ENCODE peak calls at places on chromosomes 6 and 20, in nine cellular contexts. N is GM12865, I is right lobe of liver, M is BE2C, J is fibroblast of mammary gland, X is neural progenitor cell, S is IMR-90, R is HCT116, H is transverse colon. E is an unnamed sample.

GRCh38 chr20:15682690-15683089 is 890.6 kb downstream of the KIF16B start:
- DNase-seq in N (no peak), I (no peak), M (no peak), J (peak), X (no peak), S (no peak), R (no peak), H (no peak), E (no peak)

GRCh38 chr6:36920546-36920945 is 34.0 kb upstream of the PI16 start:
- DNase-seq in N (no peak), I (no peak), M (no peak), J (peak), X (no peak), S (peak), R (no peak), H (no peak), E (peak)

GRCh38 chr6:131727868-131728267 is 17.1 kb upstream of the CTAGE9 start:
- DNase-seq in N (no peak), I (no peak), M (no peak), J (no peak), X (no peak), S (no peak), R (no peak), H (no peak), E (no peak)

GRCh38 chr6:157711060-157711459 is 112.0 kb upstream of the SNX9 start:
- DNase-seq in N (no peak), I (no peak), M (no peak), J (no peak), X (no peak), S (no peak), R (no peak), H (no peak), E (no peak)

GRCh38 chr6:169454204-169454871 is 200.7 kb upstream of the THBS2 start:
- DNase-seq in N (no peak), I (no peak), M (no peak), J (peak), X (no peak), S (peak), R (no peak), H (no peak), E (peak)

GRCh38 chr6:133701633-133702331 is 187.1 kb upstream of the TCF21 start:
- DNase-seq in N (peak), I (no peak), M (peak), J (peak), X (no peak), S (peak), R (no peak), H (no peak), E (no peak)

GRCh38 chr6:129713806-129714338 is 3.9 kb upstream of the ARHGAP18 start:
- DNase-seq in N (no peak), I (no peak), M (no peak), J (no peak), X (no peak), S (no peak), R (no peak), H (no peak), E (no peak)

GRCh38 chr20:62246872-62247652 is 8.7 kb downstream of the OSBPL2 start:
- DNase-seq in N (no peak), I (peak), M (no peak), J (no peak), X (no peak), S (no peak), R (no peak), H (no peak), E (no peak)

GRCh38 chr6:116102856-116103255 is 2.2 kb downstream of the NT5DC1 start:
- DNase-seq in N (peak), I (no peak), M (no peak), J (no peak), X (no peak), S (no peak), R (no peak), H (no peak), E (no peak)

GRCh38 chr20:63241272-63241671 is 5.6 kb downstream of the BIRC7 start:
- DNase-seq in N (no peak), I (no peak), M (no peak), J (no peak), X (no peak), S (no peak), R (no peak), H (no peak), E (no peak)

GRCh38 chr6:108742041-108742440 is 106.2 kb upstream of the ARMC2 start:
- DNase-seq in N (no peak), I (no peak), M (no peak), J (no peak), X (no peak), S (no peak), R (no peak), H (no peak), E (no peak)

GRCh38 chr6:75272145-75272840 is 12.3 kb downstream of the TMEM30A start:
- DNase-seq in N (no peak), I (no peak), M (no peak), J (peak), X (no peak), S (peak), R (no peak), H (no peak), E (peak)

GRCh38 chr20:43068482-43068881 is 121.2 kb downstream of the PTPRT start:
- DNase-seq in N (no peak), I (no peak), M (no peak), J (no peak), X (no peak), S (no peak), R (no peak), H (no peak), E (no peak)

GRCh38 chr20:36118372-36118771 is 36.2 kb upstream of the EPB41L1 start:
- DNase-seq in N (no peak), I (no peak), M (no peak), J (no peak), X (no peak), S (no peak), R (no peak), H (no peak), E (no peak)

GRCh38 chr6:117077300-117077699 is 188.1 kb upstream of the VGLL2 start:
- DNase-seq in N (no peak), I (no peak), M (no peak), J (no peak), X (no peak), S (no peak), R (no peak), H (no peak), E (no peak)

GRCh38 chr6:10643214-10643641 is 51.2 kb downstream of the C6orf52 start:
- DNase-seq in N (peak), I (no peak), M (no peak), J (no peak), X (no peak), S (no peak), R (no peak), H (no peak), E (no peak)

GRCh38 chr6:155495011-155495768 is 39.6 kb upstream of the NOX3 start:
- DNase-seq in N (no peak), I (no peak), M (peak), J (peak), X (peak), S (peak), R (no peak), H (peak), E (peak)

GRCh38 chr6:10855233-10855632 is 16.9 kb upstream of the MAK start:
- DNase-seq in N (no peak), I (no peak), M (no peak), J (no peak), X (no peak), S (no peak), R (no peak), H (peak), E (no peak)

GRCh38 chr20:2285618-2286017 is 10.2 kb upstream of the TGM3 start:
- DNase-seq in N (no peak), I (no peak), M (no peak), J (no peak), X (no peak), S (no peak), R (no peak), H (no peak), E (no peak)

GRCh38 chr6:52820198-52820597 is 16.6 kb upstream of the GSTA1 start:
- DNase-seq in N (no peak), I (no peak), M (no peak), J (peak), X (no peak), S (peak), R (no peak), H (no peak), E (no peak)

DNA sequence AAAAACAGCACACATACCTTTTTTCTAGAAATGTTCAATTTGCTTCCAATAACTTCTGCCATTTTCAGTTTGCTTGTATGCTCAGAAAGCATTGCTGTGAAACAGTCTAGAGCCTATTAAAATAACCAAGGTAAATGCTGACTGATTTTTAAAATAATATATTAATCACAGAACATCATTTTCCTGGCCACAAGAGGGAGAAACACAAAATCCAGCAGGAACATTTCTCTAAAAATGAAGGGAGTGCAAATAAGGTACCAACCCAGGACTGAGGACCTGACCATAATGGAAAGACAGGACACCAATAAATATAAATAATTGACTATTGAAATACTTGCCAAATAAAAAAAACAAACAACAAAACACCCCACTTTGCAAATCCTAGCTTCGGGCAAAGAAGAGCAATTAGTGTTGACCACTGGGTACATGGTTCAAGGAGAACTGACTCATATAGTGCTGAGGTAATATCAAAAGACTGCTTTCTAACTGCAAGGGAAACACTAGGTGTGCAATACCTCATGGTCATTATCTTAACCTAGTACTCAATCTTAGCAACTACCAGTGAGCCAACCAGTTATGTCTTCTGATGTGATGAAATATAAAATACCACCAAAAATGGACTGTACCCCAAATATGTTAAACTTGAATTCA is 42.9 kb downstream of the MDN1 start:
- DNase-seq in N (no peak), I (no peak), M (no peak), J (no peak), X (no peak), S (no peak), R (no peak), H (no peak), E (no peak)
- TF ChIP-seq CTCF in N (no peak), I (no peak), M (no peak), J (no peak), X (no peak), S (no peak), R (no peak), H (no peak), E (no peak)

GRCh38 chr6:29947292-29947980 is 5.1 kb downstream of the HLA-A start:
- DNase-seq in N (no peak), I (no peak), M (no peak), J (no peak), X (no peak), S (no peak), R (no peak), H (no peak), E (no peak)

GRCh38 chr6:29943053-29943966 is 978 bp downstream of the HLA-A start:
- DNase-seq in N (peak), I (peak), M (no peak), J (no peak), X (no peak), S (no peak), R (no peak), H (peak), E (no peak)

GRCh38 chr6:29946380-29946779 is 4.0 kb downstream of the HLA-A start:
- DNase-seq in N (no peak), I (no peak), M (no peak), J (no peak), X (no peak), S (no peak), R (no peak), H (no peak), E (no peak)

GRCh38 chr6:29946787-29947186 is 4.5 kb downstream of the HLA-A start:
- DNase-seq in N (no peak), I (no peak), M (no peak), J (no peak), X (no peak), S (no peak), R (no peak), H (no peak), E (no peak)

DNA sequence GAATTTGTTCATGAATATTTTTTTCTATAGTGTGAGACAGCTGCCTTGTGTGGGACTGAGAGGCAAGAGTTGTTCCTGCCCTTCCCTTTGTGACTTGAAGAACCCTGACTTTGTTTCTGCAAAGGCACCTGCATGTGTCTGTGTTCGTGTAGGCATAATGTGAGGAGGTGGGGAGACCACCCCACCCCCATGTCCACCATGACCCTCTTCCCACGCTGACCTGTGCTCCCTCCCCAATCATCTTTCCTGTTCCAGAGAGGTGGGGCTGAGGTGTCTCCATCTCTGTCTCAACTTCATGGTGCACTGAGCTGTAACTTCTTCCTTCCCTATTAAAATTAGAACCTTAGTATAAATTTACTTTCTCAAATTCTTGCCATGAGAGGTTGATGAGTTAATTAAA is 3.1 kb downstream of the HLA-A start:
- DNase-seq in N (no peak), I (no peak), M (no peak), J (no peak), X (no peak), S (no peak), R (no peak), H (no peak), E (no peak)
- H3K4me3 ChIP-seq in N (peak), I (no peak), M (no peak), J (no peak), X (no peak), S (no peak), R (no peak), H (no peak), E (no peak)

GRCh38 chr20:19791887-19792286 is 33.8 kb downstream of the RIN2 start:
- DNase-seq in N (no peak), I (no peak), M (no peak), J (no peak), X (no peak), S (no peak), R (no peak), H (no peak), E (no peak)

GRCh38 chr20:19786311-19786710 is 28.3 kb downstream of the RIN2 start:
- DNase-seq in N (no peak), I (no peak), M (peak), J (peak), X (peak), S (peak), R (no peak), H (peak), E (peak)

GRCh38 chr20:19787366-19787765 is 29.3 kb downstream of the RIN2 start:
- DNase-seq in N (no peak), I (no peak), M (no peak), J (no peak), X (no peak), S (no peak), R (no peak), H (no peak), E (no peak)

GRCh38 chr20:19789446-19789845 is 31.4 kb downstream of the RIN2 start:
- DNase-seq in N (no peak), I (no peak), M (no peak), J (no peak), X (peak), S (no peak), R (no peak), H (no peak), E (no peak)

DNA sequence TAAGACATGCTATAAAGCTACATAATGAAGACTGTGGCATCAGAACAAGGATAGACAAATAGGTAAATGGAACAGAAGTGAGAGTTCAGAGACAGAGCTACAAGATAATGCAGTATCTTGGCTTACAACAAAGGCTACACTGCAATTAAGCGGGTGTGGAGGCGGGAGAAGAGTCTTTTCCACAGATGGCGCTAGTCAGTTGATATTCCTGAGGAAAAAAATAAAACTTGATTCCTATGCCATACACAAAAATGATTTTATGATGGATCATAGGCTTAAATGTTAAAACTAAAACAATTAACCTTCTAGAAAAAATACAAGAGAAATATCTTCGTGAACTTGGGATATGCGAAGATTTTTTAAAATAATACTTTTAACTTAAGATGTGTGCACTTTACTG is 31.0 kb downstream of the RIN2 start:
- DNase-seq in N (no peak), I (no peak), M (no peak), J (no peak), X (peak), S (no peak), R (no peak), H (no peak), E (no peak)
- TF ChIP-seq CTCF in N (no peak), I (no peak), M (peak), J (no peak), X (peak), S (no peak), R (no peak), H (no peak), E (no peak)

GRCh38 chr6:163415176-163415619 is 680 bp downstream of the QKI start:
- DNase-seq in N (peak), I (peak), M (peak), J (no peak), X (no peak), S (no peak), R (no peak), H (no peak), E (no peak)
- H3K4me3 ChIP-seq in N (peak), I (peak), M (peak), J (peak), X (peak), S (peak), R (peak), H (peak), E (peak)

GRCh38 chr6:24489881-24490280 is 503 bp upstream of the GPLD1 start:
- DNase-seq in N (no peak), I (no peak), M (no peak), J (peak), X (no peak), S (peak), R (no peak), H (no peak), E (peak)

GRCh38 chr6:24494726-24495515 is at the start of gene ALDH5A1:
- DNase-seq in N (peak), I (peak), M (peak), J (peak), X (peak), S (peak), R (peak), H (peak), E (no peak)

GRCh38 chr6:24489470-24489869 is at the start of gene GPLD1:
- DNase-seq in N (no peak), I (no peak), M (no peak), J (no peak), X (no peak), S (no peak), R (no peak), H (no peak), E (no peak)

GRCh38 chr6:24493945-24494725 is 634 bp upstream of the ALDH5A1 start:
- DNase-seq in N (no peak), I (no peak), M (no peak), J (no peak), X (no peak), S (no peak), R (no peak), H (no peak), E (no peak)

GRCh38 chr6:24492475-24492874 is 2.3 kb upstream of the ALDH5A1 start:
- DNase-seq in N (peak), I (no peak), M (no peak), J (no peak), X (peak), S (peak), R (no peak), H (peak), E (no peak)
- TF ChIP-seq CTCF in N (peak), I (no peak), M (no peak), J (peak), X (peak), S (peak), R (no peak), H (no peak), E (peak)

GRCh38 chr6:42047790-42048405 is 2.4 kb upstream of the TAF8 start:
- DNase-seq in N (no peak), I (no peak), M (no peak), J (no peak), X (peak), S (no peak), R (no peak), H (no peak), E (no peak)

GRCh38 chr6:42049116-42049809 is 1.1 kb upstream of the TAF8 start:
- DNase-seq in N (peak), I (peak), M (no peak), J (no peak), X (no peak), S (no peak), R (no peak), H (no peak), E (no peak)

GRCh38 chr6:42045538-42046460 is 4.5 kb upstream of the TAF8 start:
- DNase-seq in N (peak), I (peak), M (no peak), J (peak), X (no peak), S (peak), R (peak), H (peak), E (peak)

GRCh38 chr6:42047220-42047590 is 3.1 kb upstream of the TAF8 start:
- DNase-seq in N (no peak), I (no peak), M (no peak), J (no peak), X (no peak), S (no peak), R (no peak), H (no peak), E (no peak)

DNA sequence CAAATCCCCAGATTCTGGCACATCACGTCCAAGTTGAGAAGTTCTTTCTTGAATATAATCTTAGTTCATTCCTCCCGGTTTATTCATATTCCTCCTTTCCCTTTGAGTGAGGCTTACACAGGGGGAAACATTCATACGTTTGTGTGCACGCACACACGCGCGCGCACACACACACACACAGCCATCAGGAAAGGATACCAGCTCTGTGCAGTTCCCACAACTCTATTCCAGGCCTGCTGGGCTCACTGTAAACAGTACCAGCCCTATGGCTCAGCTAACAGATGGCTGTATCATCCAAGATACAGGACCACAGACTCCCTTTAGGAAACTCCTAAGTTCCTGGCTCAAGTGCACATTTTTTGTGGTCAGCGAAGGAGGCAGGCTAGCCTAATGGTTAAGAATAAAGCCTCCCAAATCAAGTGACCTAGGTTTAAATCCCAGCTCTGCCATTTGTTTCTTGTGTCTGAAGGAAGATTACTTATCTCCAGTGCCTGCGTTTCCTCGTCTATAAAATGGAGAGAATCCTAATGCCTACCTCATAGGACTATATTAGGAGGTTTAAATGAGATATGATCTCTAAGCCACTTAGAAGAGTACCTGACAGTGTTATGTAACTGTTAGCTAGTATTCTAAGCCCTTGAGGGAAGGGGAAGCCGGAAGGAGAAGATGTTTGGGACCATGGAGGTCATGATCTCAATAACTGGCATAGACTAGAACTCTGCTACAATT is 3.7 kb upstream of the TAF8 start:
- DNase-seq in N (no peak), I (no peak), M (no peak), J (peak), X (no peak), S (peak), R (no peak), H (no peak), E (no peak)
- H3K4me3 ChIP-seq in N (no peak), I (no peak), M (no peak), J (peak), X (no peak), S (no peak), R (no peak), H (peak), E (no peak)

DNA sequence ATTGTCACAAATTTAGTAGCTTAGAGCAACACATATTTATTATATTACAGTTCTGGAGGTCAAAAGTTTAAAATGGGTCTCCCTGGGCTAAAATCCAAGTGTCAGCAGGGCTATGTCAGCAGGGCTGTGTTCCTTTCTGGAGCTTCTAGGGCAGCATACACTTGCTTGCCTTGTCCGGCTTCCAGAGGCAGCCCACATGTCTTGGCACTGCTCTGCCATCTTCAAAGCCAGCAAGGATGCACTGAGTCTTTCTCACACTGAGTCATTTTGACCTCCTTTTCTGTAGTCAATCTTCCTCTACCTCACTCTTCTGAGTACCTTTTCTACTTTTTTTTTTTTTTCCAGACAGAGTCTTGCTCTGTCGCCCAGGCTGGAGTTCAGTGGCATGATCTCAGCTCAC is 39.0 kb downstream of the ADGRF4 start:
- DNase-seq in N (no peak), I (no peak), M (no peak), J (peak), X (no peak), S (no peak), R (no peak), H (no peak), E (no peak)
- TF ChIP-seq CTCF in N (no peak), I (no peak), M (no peak), J (no peak), X (no peak), S (no peak), R (no peak), H (no peak), E (no peak)